ENCODE peak calls at places on chromosomes 1 and 21, in nine cellular contexts. D is thoracic aorta; G is heart left ventricle; B is neural progenitor cell; Y is iPS DF 6.9; I is CD8-positive, alpha-beta memory T cell; M is GM23338; L is aorta; E is PC-9. H is an unnamed sample.

GRCh38 chr1:160204526-160205241 is 500 bp upstream of the PEA15 start:
- DNase-seq in D (no peak), G (no peak), M (no peak), B (no peak), I (no peak), Y (no peak), E (no peak), L (peak), H (no peak)

GRCh38 chr1:85344256-85344694 is 67.8 kb upstream of the BCL10 start:
- DNase-seq in I (no peak), G (no peak), Y (peak), B (peak), D (no peak), L (no peak), M (peak), E (peak), H (peak)

GRCh38 chr1:235722858-235723257 is 73.3 kb upstream of the GNG4 start:
- DNase-seq in E (no peak), I (no peak), Y (no peak), L (no peak), D (no peak), G (no peak), M (no peak), B (no peak), H (no peak)

GRCh38 chr1:61139324-61140055 is 57.1 kb downstream of the NFIA start:
- DNase-seq in L (no peak), Y (no peak), M (no peak), I (no peak), D (no peak), G (no peak), E (peak), B (peak), H (peak)

GRCh38 chr21:38875694-38876492 is 70.2 kb downstream of the ETS2 start:
- DNase-seq in I (no peak), Y (no peak), G (no peak), B (no peak), M (no peak), E (no peak), D (no peak), L (no peak), H (no peak)

GRCh38 chr21:35002879-35003722 is 46.0 kb downstream of the RUNX1 start:
- DNase-seq in E (no peak), B (no peak), I (no peak), L (no peak), M (no peak), Y (no peak), D (no peak), G (no peak), H (no peak)

GRCh38 chr1:179814513-179814838 is 63.1 kb downstream of the TOR1AIP2 start:
- DNase-seq in I (no peak), L (peak), M (no peak), E (no peak), G (no peak), D (no peak), Y (peak), B (no peak), H (no peak)

GRCh38 chr1:243270097-243270864 is 14.4 kb downstream of the SDCCAG8 start:
- DNase-seq in I (no peak), L (no peak), M (no peak), G (no peak), D (no peak), Y (no peak), E (no peak), B (no peak), H (no peak)

GRCh38 chr1:230071316-230071715 is 4.3 kb downstream of the GALNT2 start:
- DNase-seq in E (no peak), M (no peak), L (no peak), D (no peak), I (no peak), B (no peak), Y (no peak), G (no peak), H (no peak)

GRCh38 chr1:22738522-22738921 is 27.9 kb downstream of the EPHB2 start:
- DNase-seq in E (no peak), M (no peak), I (no peak), Y (no peak), B (no peak), G (no peak), D (no peak), L (no peak), H (no peak)

GRCh38 chr1:82152356-82153281 is 351.9 kb downstream of the ADGRL2 start:
- DNase-seq in M (no peak), I (no peak), G (no peak), B (no peak), D (no peak), Y (no peak), E (no peak), L (no peak), H (no peak)

GRCh38 chr1:34784751-34785221 is 3.8 kb downstream of the GJB3 start:
- DNase-seq in G (no peak), E (no peak), L (no peak), M (no peak), D (no peak), I (no peak), Y (no peak), B (no peak), H (no peak)

GRCh38 chr1:154863702-154864174 is 6.3 kb downstream of the KCNN3 start:
- DNase-seq in I (no peak), D (no peak), E (peak), B (peak), L (no peak), Y (peak), G (no peak), M (peak), H (peak)

GRCh38 chr1:58964880-58965279 is 181.0 kb upstream of the JUN start:
- DNase-seq in B (no peak), M (no peak), L (no peak), I (no peak), E (no peak), G (no peak), D (no peak), Y (no peak), H (peak)

GRCh38 chr1:231836227-231836893 is 209.8 kb downstream of the DISC1 start:
- DNase-seq in M (no peak), D (no peak), E (no peak), I (no peak), G (no peak), L (no peak), Y (no peak), B (no peak), H (no peak)

GRCh38 chr1:17878837-17879236 is 123.7 kb downstream of the ACTL8 start:
- DNase-seq in D (no peak), L (no peak), M (no peak), E (no peak), I (no peak), B (no peak), Y (no peak), G (no peak), H (no peak)

GRCh38 chr1:205783904-205784303 is 8.6 kb upstream of the RAB29 start:
- DNase-seq in L (peak), D (peak), Y (no peak), I (no peak), M (no peak), G (no peak), B (peak), E (peak), H (peak)

GRCh38 chr1:226029568-226030225 is 30.6 kb upstream of the SDE2 start:
- DNase-seq in E (no peak), D (no peak), M (no peak), G (no peak), L (no peak), Y (no peak), B (no peak), I (no peak), H (no peak)

GRCh38 chr1:13593511-13594131 is 10.0 kb downstream of the PDPN start:
- DNase-seq in G (peak), D (no peak), Y (no peak), M (peak), E (no peak), B (peak), L (peak), I (no peak), H (peak)

GRCh38 chr1:235315735-235316134 is 12.2 kb downstream of the ARID4B start:
- DNase-seq in M (no peak), L (no peak), D (no peak), I (no peak), B (no peak), E (no peak), G (no peak), Y (no peak), H (no peak)

GRCh38 chr1:234218078-234218477 is 155.2 kb upstream of the COA6 start:
- DNase-seq in G (no peak), M (no peak), I (no peak), D (no peak), B (no peak), L (no peak), Y (no peak), E (no peak), H (no peak)

GRCh38 chr1:185646202-185646683 is 87.9 kb upstream of the HMCN1 start:
- DNase-seq in L (no peak), I (no peak), E (peak), G (peak), D (no peak), M (peak), B (peak), Y (peak), H (no peak)

GRCh38 chr1:223796210-223796609 is 49.5 kb downstream of the TP53BP2 start:
- DNase-seq in E (no peak), I (no peak), L (no peak), B (no peak), Y (no peak), G (no peak), M (no peak), D (no peak), H (no peak)

GRCh38 chr1:97243973-97244560 is 522.5 kb downstream of the PTBP2 start:
- DNase-seq in Y (no peak), D (no peak), E (no peak), G (no peak), M (peak), L (no peak), I (no peak), B (peak), H (no peak)

GRCh38 chr1:209886219-209886536 is 51.8 kb upstream of the SYT14 start:
- DNase-seq in E (no peak), L (no peak), G (no peak), Y (no peak), I (no peak), B (no peak), D (no peak), M (no peak), H (no peak)

GRCh38 chr1:194477908-194478307 is 1291.5 kb upstream of the B3GALT2 start:
- DNase-seq in M (no peak), G (no peak), Y (no peak), L (no peak), I (no peak), E (no peak), B (no peak), D (no peak), H (no peak)

GRCh38 chr1:66048011-66048410 is 255.3 kb downstream of the PDE4B start:
- DNase-seq in L (no peak), G (no peak), I (no peak), B (no peak), Y (no peak), D (no peak), E (no peak), M (no peak), H (no peak)

GRCh38 chr1:154548028-154548427 is 10.4 kb downstream of the UBE2Q1 start:
- DNase-seq in E (no peak), L (no peak), Y (no peak), G (peak), I (no peak), D (no peak), B (no peak), M (no peak), H (no peak)

GRCh38 chr1:227734546-227734857 is 600 bp downstream of the JMJD4 start:
- DNase-seq in B (peak), D (no peak), G (no peak), L (no peak), M (peak), E (peak), I (peak), Y (no peak), H (no peak)

DNA sequence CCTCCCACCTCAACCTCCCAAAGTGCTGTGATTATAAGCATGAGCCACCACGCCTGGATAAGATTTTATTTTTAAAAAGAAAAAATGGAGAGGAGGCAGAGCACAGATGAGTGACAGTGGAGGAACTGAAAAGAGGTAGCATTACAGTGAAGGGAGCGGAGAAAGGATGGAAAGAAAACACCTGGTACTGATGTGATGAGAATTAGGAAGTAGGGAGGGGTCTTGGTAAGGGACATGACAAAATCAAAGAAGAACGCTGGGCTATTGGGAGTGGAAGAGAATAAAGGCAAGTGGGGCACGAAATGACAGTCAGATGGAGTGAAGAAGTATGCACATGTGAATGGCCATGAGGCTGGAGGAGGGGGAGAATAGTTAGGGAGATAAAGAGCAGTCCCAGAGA is 2.3 kb downstream of the FCRLA start:
- DNase-seq in M (no peak), L (no peak), G (no peak), Y (no peak), E (no peak), B (no peak), D (no peak), I (no peak), H (no peak)
- H3K4me3 ChIP-seq in M (no peak), L (no peak), G (no peak), Y (no peak), E (no peak), B (no peak), D (no peak), I (no peak), H (no peak)

GRCh38 chr1:217982711-217983405 is 302.2 kb upstream of the RRP15 start:
- DNase-seq in L (no peak), E (no peak), D (no peak), G (no peak), I (no peak), B (peak), Y (no peak), M (peak), H (no peak)
- H3K4me3 ChIP-seq in L (no peak), E (no peak), D (no peak), G (no peak), I (no peak), B (no peak), Y (no peak), M (no peak), H (no peak)

GRCh38 chr1:114094675-114095074 is 59.0 kb downstream of the SYT6 start:
- DNase-seq in M (no peak), E (no peak), L (no peak), I (no peak), B (no peak), Y (no peak), G (no peak), D (no peak), H (no peak)
- H3K4me3 ChIP-seq in M (no peak), E (no peak), L (no peak), I (no peak), B (no peak), Y (no peak), G (no peak), D (no peak), H (no peak)

GRCh38 chr1:86701731-86702130 is 2.6 kb upstream of the SH3GLB1 start:
- DNase-seq in B (no peak), G (no peak), Y (no peak), D (no peak), M (no peak), I (no peak), L (no peak), E (no peak), H (no peak)
- H3K4me3 ChIP-seq in B (no peak), G (no peak), Y (no peak), D (no peak), M (no peak), I (no peak), L (no peak), E (no peak), H (no peak)

DNA sequence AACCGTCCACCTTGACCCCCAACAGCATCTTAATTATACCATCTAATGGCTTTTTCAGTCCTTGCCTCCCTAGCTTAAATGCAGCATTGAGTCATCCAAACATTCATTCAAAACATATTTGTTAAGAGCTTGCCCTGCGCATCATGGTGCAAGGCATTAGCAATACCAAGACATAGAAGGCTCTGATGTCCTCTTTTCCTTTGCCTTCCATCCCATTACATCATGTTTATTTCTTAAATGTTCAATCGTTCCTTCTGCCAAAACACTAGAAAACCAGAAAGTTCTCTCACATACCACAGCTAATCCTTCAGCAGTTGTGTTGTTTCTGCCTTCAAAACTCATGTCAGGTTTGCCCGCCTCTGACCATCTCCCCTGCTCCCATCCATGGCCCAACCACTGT is 29.8 kb upstream of the VTCN1 start:
- DNase-seq in D (no peak), Y (no peak), M (no peak), G (no peak), I (no peak), L (no peak), E (no peak), B (no peak), H (no peak)
- H3K4me3 ChIP-seq in D (no peak), Y (no peak), M (no peak), G (no peak), I (no peak), L (no peak), E (no peak), B (no peak), H (no peak)

GRCh38 chr1:163874070-163874469 is 552.3 kb downstream of the NUF2 start:
- DNase-seq in B (no peak), Y (no peak), E (no peak), G (no peak), M (peak), I (no peak), L (no peak), D (no peak), H (no peak)

GRCh38 chr1:163875214-163875926 is 553.6 kb downstream of the NUF2 start:
- DNase-seq in G (peak), Y (no peak), B (peak), D (no peak), E (no peak), I (no peak), M (no peak), L (peak), H (peak)

GRCh38 chr1:163876546-163876945 is 554.8 kb downstream of the NUF2 start:
- DNase-seq in I (no peak), B (no peak), E (no peak), L (no peak), Y (no peak), G (no peak), M (no peak), D (no peak), H (no peak)

GRCh38 chr1:163877016-163877415 is 555.3 kb downstream of the NUF2 start:
- DNase-seq in E (no peak), M (no peak), G (no peak), D (no peak), L (no peak), Y (no peak), I (no peak), B (no peak), H (no peak)

DNA sequence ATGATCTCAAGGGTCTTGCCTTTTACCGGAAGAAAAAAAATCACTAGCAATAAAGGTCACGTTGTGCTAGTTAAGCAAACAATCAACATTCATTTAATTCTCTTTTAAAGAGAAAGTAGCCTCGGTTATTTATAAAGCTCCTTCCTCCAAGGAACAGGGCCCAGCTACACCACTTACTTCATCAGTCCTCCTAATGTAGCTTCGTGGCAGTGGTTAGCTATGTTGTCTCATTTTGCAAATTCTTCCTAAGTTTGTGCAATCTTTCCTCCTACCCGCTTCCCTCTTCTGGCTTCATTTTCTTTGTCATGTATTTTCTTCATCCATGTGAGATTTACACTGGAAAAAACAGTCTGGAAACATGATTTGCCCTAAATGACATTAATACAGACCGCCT is 554.2 kb downstream of the NUF2 start:
- DNase-seq in I (no peak), B (no peak), D (no peak), M (no peak), L (no peak), G (no peak), Y (no peak), E (no peak), H (no peak)
- H3K4me3 ChIP-seq in I (no peak), B (no peak), D (peak), M (no peak), L (peak), G (no peak), Y (no peak), E (no peak), H (no peak)

H was measured in gastrocnemius medialis.